ENCODE peak calls at places on chromosomes 6 and 20, in seven cellular contexts. M is H1, A is mesendoderm, Y is H9, E is neuronal stem cell, U is mesenchymal stem cell, W is trophoblast cell. T is an unnamed sample.

GRCh38 chr6:44481765-44482164 is 94.3 kb downstream of the CDC5L start:
- DNase-seq in Y (no peak), E (no peak), U (no peak), A (no peak), W (no peak), M (no peak), T (no peak)

GRCh38 chr6:13703496-13703895 is 8.1 kb downstream of the RANBP9 start:
- DNase-seq in Y (no peak), M (no peak), U (no peak), W (no peak), E (no peak), A (peak; percentile 49), T (no peak)

GRCh38 chr6:167079853-167080297 is 43.0 kb upstream of the CCR6 start:
- DNase-seq in U (no peak), W (peak; percentile 15), E (no peak), Y (no peak), A (no peak), M (no peak), T (no peak)

GRCh38 chr6:17703256-17703694 is 3.5 kb downstream of the NUP153 start:
- DNase-seq in Y (no peak), M (no peak), U (peak; percentile 88), W (peak; percentile 57), E (no peak), A (no peak), T (peak; percentile 82)

GRCh38 chr6:3269412-3269975 is 10.7 kb downstream of the PSMG4 start:
- DNase-seq in U (no peak), E (no peak), M (no peak), A (no peak), Y (no peak), W (no peak), T (no peak)

GRCh38 chr6:167945937-167946485 is 51.5 kb upstream of the KIF25 start:
- DNase-seq in U (no peak), W (no peak), E (no peak), A (no peak), M (no peak), Y (no peak), T (peak; percentile 32)

GRCh38 chr6:5215799-5216198 is 45.0 kb downstream of the LYRM4 start:
- DNase-seq in U (no peak), Y (no peak), E (no peak), M (no peak), A (no peak), W (no peak), T (no peak)

GRCh38 chr6:157724138-157724537 is 98.9 kb upstream of the SNX9 start:
- DNase-seq in W (peak; percentile 86), E (no peak), M (no peak), A (no peak), Y (no peak), U (no peak), T (no peak)

GRCh38 chr6:155418017-155418749 is 37.5 kb downstream of the NOX3 start:
- DNase-seq in E (no peak), A (no peak), Y (no peak), U (peak; percentile 75), M (no peak), W (peak; percentile 36), T (peak; percentile 65)

GRCh38 chr6:75199856-75200255 is 6.0 kb downstream of the COL12A1 start:
- DNase-seq in M (no peak), E (no peak), W (no peak), U (no peak), Y (no peak), A (no peak), T (peak; percentile 51)

DNA sequence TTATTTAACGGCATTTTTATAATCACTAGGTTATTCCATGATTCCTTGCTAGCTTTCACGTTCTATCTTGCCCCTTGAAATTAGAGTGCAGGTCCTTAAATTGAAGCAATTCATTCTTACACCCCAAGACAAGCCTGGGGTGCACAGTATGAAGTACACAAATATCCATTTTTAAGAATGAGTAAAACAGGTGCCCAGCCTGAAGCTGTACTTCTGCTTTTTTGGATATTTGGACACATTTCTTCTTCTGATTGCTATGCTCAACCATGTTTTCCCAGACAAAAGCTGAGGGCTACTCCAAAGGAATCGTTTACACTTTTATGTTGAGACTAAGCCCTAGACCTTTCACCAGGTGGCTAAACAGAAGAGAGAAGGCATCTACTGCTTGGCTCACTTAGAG is 7.9 kb upstream of the TAGAP start:
- DNase-seq in W (no peak), E (no peak), U (no peak), A (no peak), Y (peak; percentile 4), M (peak; percentile 13), T (no peak)
- H2BK5ac ChIP-seq in W (no peak overlapping the region), E (no peak overlapping the region), U (no peak overlapping the region), A (no peak overlapping the region), Y (no peak overlapping the region), M (no peak overlapping the region), T (no peak overlapping the region)

DNA sequence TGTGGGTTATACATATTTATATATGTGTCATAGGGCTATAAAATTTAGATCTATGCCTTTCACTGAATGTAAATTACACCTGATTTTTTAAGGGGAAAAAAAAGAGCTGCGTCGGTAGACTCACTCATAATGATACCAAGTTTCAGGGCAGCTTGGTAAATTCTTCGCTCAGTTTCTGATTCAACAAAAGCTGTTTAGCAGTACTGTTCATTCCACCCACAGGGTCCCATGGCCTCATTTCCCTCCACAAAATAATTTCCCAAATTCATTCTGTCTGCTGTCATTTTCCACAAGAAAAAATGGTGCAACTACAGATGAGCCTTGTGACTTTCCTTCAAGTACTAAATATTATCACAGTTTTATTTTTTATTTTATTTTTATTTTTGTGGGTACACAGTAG is 63.7 kb downstream of the PAK5 start:
- DNase-seq in W (no peak), M (no peak), E (no peak), Y (no peak), A (no peak), U (no peak), T (no peak)
- H2BK5ac ChIP-seq in W (no peak overlapping the region), M (no peak overlapping the region), E (no peak overlapping the region), Y (no peak overlapping the region), A (no peak overlapping the region), U (no peak overlapping the region), T (no peak overlapping the region)

DNA sequence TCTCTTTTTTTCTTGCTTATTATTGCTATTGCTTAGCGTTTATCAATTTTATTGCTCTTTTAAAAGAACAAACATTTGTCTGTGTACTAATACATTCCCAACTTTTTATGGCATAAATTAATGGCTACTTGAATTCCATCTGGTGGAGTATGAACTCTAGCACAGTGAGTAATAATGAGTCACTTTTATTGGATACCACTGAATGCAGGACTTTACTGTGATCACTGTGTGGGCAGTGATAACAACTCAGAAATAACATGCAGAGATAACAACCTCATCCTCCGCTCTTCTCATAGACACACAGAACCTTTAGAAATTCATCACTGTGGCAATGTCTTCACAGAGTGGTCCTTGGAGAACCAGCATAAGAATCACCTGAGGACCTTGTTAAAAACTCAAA is 174.9 kb upstream of the PRND start:
- DNase-seq in E (no peak), W (no peak), U (peak; percentile 78), Y (no peak), M (no peak), A (no peak), T (peak; percentile 91)
- H2BK5ac ChIP-seq in E (no peak overlapping the region), W (no peak overlapping the region), U (no peak overlapping the region), Y (no peak overlapping the region), M (no peak overlapping the region), A (no peak overlapping the region), T (peak overlapping the region; percentile 98)

GRCh38 chr20:24572862-24573261 is 103.4 kb downstream of the SYNDIG1 start:
- DNase-seq in Y (no peak), M (no peak), U (no peak), E (no peak), W (no peak), A (no peak), T (no peak)

GRCh38 chr20:24571159-24571558 is 101.7 kb downstream of the SYNDIG1 start:
- DNase-seq in Y (no peak), U (no peak), E (no peak), M (no peak), W (no peak), A (no peak), T (no peak)

GRCh38 chr20:24574307-24574706 is 104.9 kb downstream of the SYNDIG1 start:
- DNase-seq in Y (no peak), U (no peak), M (no peak), A (no peak), W (no peak), E (no peak), T (no peak)

GRCh38 chr20:24573557-24573956 is 104.1 kb downstream of the SYNDIG1 start:
- DNase-seq in U (no peak), Y (no peak), M (no peak), W (no peak), E (no peak), A (no peak), T (no peak)

DNA sequence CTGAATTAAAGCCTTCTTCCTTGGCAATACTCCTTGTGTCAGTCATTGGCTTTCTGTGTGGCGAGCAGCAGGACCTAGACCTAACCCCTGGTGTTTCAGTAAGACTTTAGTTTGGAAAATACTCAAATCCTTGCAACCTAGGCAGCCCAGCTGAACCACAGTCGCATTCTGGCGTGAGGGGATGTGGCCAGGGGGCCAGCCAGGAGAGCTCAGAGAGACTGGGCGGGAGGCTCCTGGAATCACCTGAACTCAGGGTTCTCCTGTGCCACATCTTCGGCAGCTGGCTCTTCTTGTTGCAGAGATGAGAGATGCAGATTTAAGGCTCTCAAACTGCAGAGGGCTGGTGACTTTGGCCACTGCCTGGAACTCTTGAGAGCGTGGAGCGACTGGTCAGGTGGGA is 102.7 kb downstream of the SYNDIG1 start:
- DNase-seq in Y (no peak), W (no peak), U (no peak), A (no peak), E (no peak), M (peak; percentile 33), T (no peak)
- H2BK5ac ChIP-seq in Y (no peak overlapping the region), W (no peak overlapping the region), U (no peak overlapping the region), A (no peak overlapping the region), E (no peak overlapping the region), M (no peak overlapping the region), T (no peak overlapping the region)

DNA sequence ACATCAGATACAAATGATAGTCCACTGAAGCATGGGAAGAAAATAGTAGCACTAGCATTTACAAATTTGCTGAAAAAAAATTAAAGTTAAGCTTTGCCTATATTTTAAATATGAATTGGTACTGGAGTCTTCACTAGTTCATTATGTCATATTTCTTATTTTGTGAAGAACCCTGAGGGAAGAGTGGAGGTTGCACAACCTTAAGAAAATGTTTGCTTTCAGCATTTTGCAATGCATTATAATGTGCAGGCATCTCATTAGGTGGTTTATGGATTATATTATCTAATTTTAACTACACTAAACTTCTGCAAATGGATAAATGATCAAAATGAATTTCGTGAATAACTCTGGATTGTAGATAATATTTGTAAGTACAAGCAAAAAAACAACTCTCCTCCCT is 390.8 kb upstream of the HS3ST5 start:
- DNase-seq in E (no peak), W (peak; percentile 41), Y (no peak), U (no peak), A (no peak), M (no peak), T (no peak)
- H2BK5ac ChIP-seq in E (no peak overlapping the region), W (no peak overlapping the region), Y (no peak overlapping the region), U (no peak overlapping the region), A (no peak overlapping the region), M (no peak overlapping the region), T (no peak overlapping the region)

GRCh38 chr6:37936150-37936549 is 116.6 kb downstream of the ZFAND3 start:
- DNase-seq in W (no peak), M (no peak), U (peak; percentile 32), A (no peak), E (no peak), Y (no peak), T (peak; percentile 38)
- H2BK5ac ChIP-seq in W (no peak overlapping the region), M (no peak overlapping the region), U (no peak overlapping the region), A (no peak overlapping the region), E (no peak overlapping the region), Y (no peak overlapping the region), T (no peak overlapping the region)

T was measured in IMR-90.